ENCODE peak calls at places on chromosomes 7 and 10, in four cellular contexts. One of them, this sample, is unnamed.

GRCh38 chr10:99952799-99953198 is 56.9 kb downstream of the DNMBP start:
- DNase-seq in cardiac fibroblast: no peak
- DNase-seq in dorsolateral prefrontal cortex: no peak
- DNase-seq in AG04449: no peak
- DNase-seq in this sample: no peak

GRCh38 chr7:117824605-117825004 is 48.6 kb downstream of the CTTNBP2 start:
- DNase-seq in cardiac fibroblast: no peak
- DNase-seq in dorsolateral prefrontal cortex: no peak
- DNase-seq in AG04449: no peak
- DNase-seq in this sample: no peak

GRCh38 chr7:149261321-149261828 is 621 bp upstream of the ZNF783 start:
- DNase-seq in cardiac fibroblast: peak
- DNase-seq in dorsolateral prefrontal cortex: no peak
- DNase-seq in AG04449: no peak
- DNase-seq in this sample: no peak

GRCh38 chr10:32346551-32347362 is at the start of gene EPC1:
- DNase-seq in cardiac fibroblast: peak
- DNase-seq in dorsolateral prefrontal cortex: peak
- DNase-seq in AG04449: no peak
- DNase-seq in this sample: peak

GRCh38 chr10:69182005-69182404 is 2.0 kb downstream of the SUPV3L1 start:
- DNase-seq in cardiac fibroblast: no peak
- DNase-seq in dorsolateral prefrontal cortex: no peak
- DNase-seq in AG04449: no peak
- DNase-seq in this sample: no peak

GRCh38 chr10:104293021-104293420 is 24.0 kb downstream of the GSTO2 start:
- DNase-seq in cardiac fibroblast: peak
- DNase-seq in dorsolateral prefrontal cortex: no peak
- DNase-seq in AG04449: no peak
- DNase-seq in this sample: no peak

GRCh38 chr7:149883452-149883861 is 9.7 kb downstream of the ATP6V0E2 start:
- DNase-seq in cardiac fibroblast: peak
- DNase-seq in dorsolateral prefrontal cortex: peak
- DNase-seq in AG04449: no peak
- DNase-seq in this sample: no peak

GRCh38 chr10:29532256-29532878 is 102.4 kb downstream of the SVIL start:
- DNase-seq in cardiac fibroblast: no peak
- DNase-seq in dorsolateral prefrontal cortex: no peak
- DNase-seq in AG04449: no peak
- DNase-seq in this sample: no peak

GRCh38 chr10:103232772-103233488 is 12.8 kb upstream of the RPEL1 start:
- DNase-seq in cardiac fibroblast: peak
- DNase-seq in dorsolateral prefrontal cortex: no peak
- DNase-seq in AG04449: no peak
- DNase-seq in this sample: no peak

GRCh38 chr10:63522129-63522687 is 1.0 kb downstream of the REEP3 start:
- DNase-seq in cardiac fibroblast: peak
- DNase-seq in dorsolateral prefrontal cortex: no peak
- DNase-seq in AG04449: no peak
- DNase-seq in this sample: no peak

GRCh38 chr7:92657391-92657790 is 67.2 kb upstream of the FAM133B start:
- DNase-seq in cardiac fibroblast: no peak
- DNase-seq in dorsolateral prefrontal cortex: no peak
- DNase-seq in AG04449: no peak
- DNase-seq in this sample: no peak

GRCh38 chr7:102286237-102287081 is at the start of gene SH2B2:
- DNase-seq in cardiac fibroblast: peak
- DNase-seq in dorsolateral prefrontal cortex: peak
- DNase-seq in AG04449: no peak
- DNase-seq in this sample: no peak

GRCh38 chr10:101941871-101942270 is 98.3 kb upstream of the KCNIP2 start:
- DNase-seq in cardiac fibroblast: peak
- DNase-seq in dorsolateral prefrontal cortex: no peak
- DNase-seq in AG04449: no peak
- DNase-seq in this sample: no peak

GRCh38 chr7:31455844-31456243 is 58.0 kb upstream of the ITPRID1 start:
- DNase-seq in cardiac fibroblast: no peak
- DNase-seq in dorsolateral prefrontal cortex: no peak
- DNase-seq in AG04449: no peak
- DNase-seq in this sample: no peak

GRCh38 chr10:61299156-61299555 is 154.0 kb downstream of the TMEM26 start:
- DNase-seq in cardiac fibroblast: no peak
- DNase-seq in dorsolateral prefrontal cortex: no peak
- DNase-seq in AG04449: no peak
- DNase-seq in this sample: no peak

GRCh38 chr10:98390406-98390805 is 24.6 kb downstream of the PYROXD2 start:
- DNase-seq in cardiac fibroblast: no peak
- DNase-seq in dorsolateral prefrontal cortex: no peak
- DNase-seq in AG04449: no peak
- DNase-seq in this sample: no peak

GRCh38 chr10:78664929-78665525 is 403.7 kb upstream of the ZMIZ1 start:
- DNase-seq in cardiac fibroblast: peak
- DNase-seq in dorsolateral prefrontal cortex: no peak
- DNase-seq in AG04449: no peak
- DNase-seq in this sample: no peak

GRCh38 chr10:79072994-79073654 is 4.4 kb downstream of the ZMIZ1 start:
- DNase-seq in cardiac fibroblast: no peak
- DNase-seq in dorsolateral prefrontal cortex: no peak
- DNase-seq in AG04449: no peak
- DNase-seq in this sample: no peak

GRCh38 chr10:61643316-61643751 is 19.4 kb upstream of the CABCOCO1 start:
- DNase-seq in cardiac fibroblast: peak
- DNase-seq in dorsolateral prefrontal cortex: no peak
- DNase-seq in AG04449: no peak
- DNase-seq in this sample: no peak

GRCh38 chr7:155009570-155010157 is 6.7 kb upstream of the PAXIP1 start:
- DNase-seq in cardiac fibroblast: peak
- DNase-seq in dorsolateral prefrontal cortex: no peak
- DNase-seq in AG04449: no peak
- DNase-seq in this sample: no peak

GRCh38 chr7:72281325-72281724 is 130.8 kb downstream of the CALN1 start:
- DNase-seq in cardiac fibroblast: no peak
- DNase-seq in dorsolateral prefrontal cortex: no peak
- DNase-seq in AG04449: no peak
- DNase-seq in this sample: no peak

DNA sequence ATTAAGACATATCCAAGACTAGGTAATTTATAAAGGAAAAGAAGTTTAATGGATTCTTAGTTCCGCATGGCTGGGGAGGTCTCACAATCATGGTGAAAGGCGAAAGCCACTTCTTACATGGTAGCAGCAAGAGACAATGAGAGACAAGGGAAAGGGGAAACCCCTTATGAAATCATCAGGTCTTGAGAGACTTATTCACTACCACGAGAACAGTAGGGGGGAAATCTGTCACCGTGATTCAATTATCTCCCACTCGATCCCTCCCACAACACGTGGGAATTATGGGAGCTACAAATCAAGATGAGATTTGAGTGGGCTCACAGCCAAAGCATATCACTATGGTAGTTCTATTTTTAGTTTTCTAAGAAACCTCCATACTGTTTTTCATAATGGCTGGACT is 36.7 kb downstream of the SPAM1 start:
- DNase-seq in cardiac fibroblast: peak
- DNase-seq in dorsolateral prefrontal cortex: no peak
- DNase-seq in AG04449: no peak
- DNase-seq in this sample: no peak
- H3K4me3 ChIP-seq in cardiac fibroblast: no peak
- H3K4me3 ChIP-seq in dorsolateral prefrontal cortex: no peak
- H3K4me3 ChIP-seq in AG04449: no peak
- H3K4me3 ChIP-seq in this sample: no peak

GRCh38 chr7:10643545-10643944 is 330.1 kb upstream of the PHF14 start:
- DNase-seq in cardiac fibroblast: no peak
- DNase-seq in dorsolateral prefrontal cortex: no peak
- DNase-seq in AG04449: no peak
- DNase-seq in this sample: no peak

GRCh38 chr7:10644849-10645248 is 328.8 kb upstream of the PHF14 start:
- DNase-seq in cardiac fibroblast: no peak
- DNase-seq in dorsolateral prefrontal cortex: no peak
- DNase-seq in AG04449: no peak
- DNase-seq in this sample: no peak

GRCh38 chr7:10648289-10648688 is 325.4 kb upstream of the PHF14 start:
- DNase-seq in cardiac fibroblast: no peak
- DNase-seq in dorsolateral prefrontal cortex: no peak
- DNase-seq in AG04449: no peak
- DNase-seq in this sample: no peak

DNA sequence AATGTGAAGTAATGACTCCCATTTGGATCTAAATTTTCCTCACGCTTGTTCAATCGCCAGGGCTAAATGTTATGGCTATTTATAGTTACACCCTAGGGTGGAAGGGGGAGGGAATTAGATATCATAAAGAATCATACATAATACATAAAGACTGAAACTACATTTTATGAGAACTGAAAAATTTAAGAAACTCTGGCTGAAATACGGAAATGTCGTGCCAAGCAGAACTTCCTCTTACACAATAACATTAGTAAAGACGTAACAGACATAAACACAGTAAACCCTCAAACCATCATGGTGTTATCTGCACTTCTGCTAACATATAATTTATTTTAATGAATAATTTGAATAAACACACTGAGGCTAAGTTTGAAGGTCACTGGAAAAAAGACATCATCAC is 327.4 kb upstream of the PHF14 start:
- DNase-seq in cardiac fibroblast: no peak
- DNase-seq in dorsolateral prefrontal cortex: no peak
- DNase-seq in AG04449: no peak
- DNase-seq in this sample: no peak
- H3K4me3 ChIP-seq in cardiac fibroblast: no peak
- H3K4me3 ChIP-seq in dorsolateral prefrontal cortex: no peak
- H3K4me3 ChIP-seq in AG04449: no peak
- H3K4me3 ChIP-seq in this sample: no peak

GRCh38 chr10:6010569-6010968 is 33.2 kb upstream of the IL15RA start:
- DNase-seq in cardiac fibroblast: no peak
- DNase-seq in dorsolateral prefrontal cortex: no peak
- DNase-seq in AG04449: no peak
- DNase-seq in this sample: no peak

GRCh38 chr10:6011558-6011957 is 34.2 kb upstream of the IL15RA start:
- DNase-seq in cardiac fibroblast: no peak
- DNase-seq in dorsolateral prefrontal cortex: no peak
- DNase-seq in AG04449: no peak
- DNase-seq in this sample: no peak

GRCh38 chr10:6012506-6012905 is 35.2 kb upstream of the IL15RA start:
- DNase-seq in cardiac fibroblast: no peak
- DNase-seq in dorsolateral prefrontal cortex: no peak
- DNase-seq in AG04449: no peak
- DNase-seq in this sample: no peak

GRCh38 chr10:6014241-6014761 is 37.0 kb upstream of the IL15RA start:
- DNase-seq in cardiac fibroblast: peak
- DNase-seq in dorsolateral prefrontal cortex: no peak
- DNase-seq in AG04449: no peak
- DNase-seq in this sample: no peak

DNA sequence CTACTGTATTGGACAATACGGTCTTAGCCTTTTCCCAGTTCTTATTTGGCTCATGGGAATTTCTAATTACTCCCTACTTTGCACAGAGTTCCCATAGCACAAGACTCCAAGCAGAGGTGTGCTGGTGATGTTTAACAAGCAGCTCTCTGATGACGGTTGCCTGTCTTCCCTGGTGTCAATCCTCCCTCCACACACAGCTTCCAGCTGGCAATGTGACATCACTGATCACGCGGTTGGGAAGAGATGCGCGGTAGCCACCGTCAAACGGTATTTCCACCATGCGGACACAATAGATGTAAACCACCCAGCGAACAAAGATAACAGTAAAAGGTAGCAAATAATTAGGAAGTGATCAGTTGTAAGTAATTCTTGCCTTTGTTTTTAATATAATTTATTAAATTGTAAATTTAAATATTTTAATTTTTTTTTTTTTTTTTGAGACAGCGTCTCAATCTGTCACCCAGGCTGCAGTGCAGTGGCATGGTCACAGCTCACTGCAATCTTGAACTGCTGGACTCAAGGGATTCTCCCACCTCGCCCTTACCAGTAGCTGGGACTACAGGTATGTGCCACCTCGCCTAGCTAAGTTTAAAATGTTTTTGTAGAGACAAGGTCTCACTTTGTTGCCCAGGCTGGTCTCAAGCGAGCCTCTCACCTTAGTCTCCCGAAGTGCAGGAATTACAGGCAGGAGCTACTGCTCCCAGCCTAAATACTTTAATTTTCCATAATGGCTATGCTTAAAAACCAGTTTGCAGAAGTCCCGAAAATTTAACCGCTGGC is 36.3 kb upstream of the IL15RA start:
- DNase-seq in cardiac fibroblast: no peak
- DNase-seq in dorsolateral prefrontal cortex: no peak
- DNase-seq in AG04449: no peak
- DNase-seq in this sample: no peak
- H3K4me3 ChIP-seq in cardiac fibroblast: no peak
- H3K4me3 ChIP-seq in dorsolateral prefrontal cortex: no peak
- H3K4me3 ChIP-seq in AG04449: no peak
- H3K4me3 ChIP-seq in this sample: no peak

GRCh38 chr7:27175626-27176342 is 1.7 kb upstream of the HOXA10 start:
- DNase-seq in cardiac fibroblast: no peak
- DNase-seq in dorsolateral prefrontal cortex: peak
- DNase-seq in AG04449: no peak
- DNase-seq in this sample: no peak
- H3K4me3 ChIP-seq in cardiac fibroblast: no peak
- H3K4me3 ChIP-seq in dorsolateral prefrontal cortex: no peak
- H3K4me3 ChIP-seq in AG04449: peak
- H3K4me3 ChIP-seq in this sample: no peak

DNA sequence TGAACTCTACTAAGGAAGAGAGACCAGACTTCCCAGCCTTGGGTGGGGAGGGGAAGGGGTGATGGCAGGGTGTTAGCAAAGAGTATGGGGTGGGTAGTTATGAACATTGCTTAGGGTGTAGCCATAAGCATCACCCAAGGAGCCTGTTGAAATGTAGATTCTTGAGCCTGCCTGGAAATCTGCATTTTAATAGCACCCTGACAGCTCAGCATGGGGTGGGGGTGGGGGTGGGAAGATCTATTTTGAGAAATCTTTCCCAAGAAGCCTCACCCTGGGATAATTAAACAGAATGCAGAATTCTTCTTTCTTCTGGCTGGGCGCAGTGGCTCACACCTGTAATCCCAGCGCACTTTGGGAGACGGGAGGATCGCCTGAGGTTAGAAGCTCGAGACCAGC is 164.9 kb downstream of the NRF1 start:
- DNase-seq in cardiac fibroblast: no peak
- DNase-seq in dorsolateral prefrontal cortex: no peak
- DNase-seq in AG04449: no peak
- DNase-seq in this sample: no peak
- H3K4me3 ChIP-seq in cardiac fibroblast: no peak
- H3K4me3 ChIP-seq in dorsolateral prefrontal cortex: no peak
- H3K4me3 ChIP-seq in AG04449: no peak
- H3K4me3 ChIP-seq in this sample: no peak